ENCODE peak calls at places on chromosomes 2 and 18, in five cellular contexts. N, X, P, Y and C are unnamed samples.

GRCh38 chr2:26463252-26464207 is 14.4 kb downstream of the OTOF start:
- DNase-seq in X (no peak), Y (no peak), N (peak), P (no peak), C (no peak)

GRCh38 chr2:19643117-19643518 is 258.7 kb downstream of the TTC32 start:
- DNase-seq in Y (no peak), N (no peak), X (no peak), P (no peak), C (no peak)

GRCh38 chr2:177329035-177329434 is 63.5 kb upstream of the AGPS start:
- DNase-seq in Y (no peak), N (no peak), X (no peak), P (no peak), C (no peak)

GRCh38 chr2:127596311-127597045 is 49.5 kb upstream of the GPR17 start:
- DNase-seq in Y (no peak), X (no peak), N (peak), P (no peak), C (no peak)

GRCh38 chr2:67917332-67918054 is 145.3 kb downstream of the C1D start:
- DNase-seq in X (peak), P (no peak), Y (no peak), N (no peak), C (peak)

GRCh38 chr2:241161646-241162281 is 11.5 kb downstream of the PPP1R7 start:
- DNase-seq in X (no peak), Y (no peak), N (peak), P (no peak), C (no peak)

GRCh38 chr2:112876971-112877361 is 34.0 kb upstream of the IL37 start:
- DNase-seq in N (no peak), X (peak), P (no peak), Y (no peak), C (no peak)

GRCh38 chr2:152033146-152033545 is 65.7 kb downstream of the CACNB4 start:
- DNase-seq in P (no peak), X (no peak), N (no peak), Y (no peak), C (no peak)

GRCh38 chr18:58605027-58606020 is 23.6 kb downstream of the ALPK2 start:
- DNase-seq in Y (no peak), N (no peak), X (no peak), P (no peak), C (peak)